ENCODE peak calls at places on chromosomes 6 and 20, in ten cellular contexts. N, I, E, P, G, X, L, F, U and Y are unnamed samples.

GRCh38 chr6:89287351-89288028 is 27.6 kb downstream of the GABRR2 start:
- DNase-seq in N (no peak), I (no peak), E (no peak), P (no peak), G (no peak), X (no peak), L (no peak), F (no peak), U (no peak), Y (no peak)

GRCh38 chr20:43662943-43663655 is 3.8 kb upstream of the MYBL2 start:
- DNase-seq in N (no peak), I (no peak), E (peak; percentile 34), P (no peak), G (no peak), X (no peak), L (no peak), F (no peak), U (no peak), Y (no peak)

GRCh38 chr6:143160008-143160407 is 99.3 kb downstream of the AIG1 start:
- DNase-seq in N (peak; percentile 15), I (no peak), E (peak; percentile 22), P (no peak), G (no peak), X (no peak), L (no peak), F (no peak), U (no peak), Y (no peak)

GRCh38 chr6:43523282-43523681 is 6.4 kb downstream of the POLR1C start:
- DNase-seq in N (no peak), I (no peak), E (no peak), P (no peak), G (no peak), X (no peak), L (no peak), F (no peak), U (no peak), Y (no peak)

GRCh38 chr6:43774776-43775583 is 5.0 kb downstream of the VEGFA start:
- DNase-seq in N (peak; percentile 41), I (no peak), E (peak; percentile 61), P (peak; percentile 45), G (peak; percentile 55), X (peak; percentile 88), L (peak; percentile 33), F (peak; percentile 46), U (peak; percentile 37), Y (peak; percentile 54)

GRCh38 chr6:110688661-110689268 is 126.5 kb downstream of the CDK19 start:
- DNase-seq in N (no peak), I (no peak), E (no peak), P (no peak), G (no peak), X (peak; percentile 45), L (no peak), F (no peak), U (no peak), Y (no peak)

GRCh38 chr6:169246445-169246844 is 7.2 kb downstream of the THBS2 start:
- DNase-seq in N (no peak), I (no peak), E (no peak), P (no peak), G (no peak), X (no peak), L (no peak), F (no peak), U (no peak), Y (no peak)

GRCh38 chr6:7153807-7154206 is 46.0 kb downstream of the RREB1 start:
- DNase-seq in N (no peak), I (no peak), E (no peak), P (no peak), G (peak; percentile 14), X (no peak), L (no peak), F (no peak), U (no peak), Y (no peak)

GRCh38 chr6:30344868-30345671 is at the start of gene RPP21:
- DNase-seq in N (peak; percentile 54), I (peak; percentile 25), E (peak; percentile 70), P (peak; percentile 80), G (peak; percentile 86), X (peak; percentile 95), L (peak; percentile 74), F (peak; percentile 78), U (peak; percentile 80), Y (peak; percentile 77)

GRCh38 chr6:84137051-84137375 is 90.4 kb downstream of the CEP162 start:
- DNase-seq in N (no peak), I (no peak), E (peak; percentile 81), P (no peak), G (no peak), X (no peak), L (no peak), F (no peak), U (no peak), Y (no peak)

GRCh38 chr6:113854531-113855499 is 2.3 kb upstream of the MARCKS start:
- DNase-seq in N (no peak), I (no peak), E (peak; percentile 79), P (no peak), G (no peak), X (peak; percentile 72), L (no peak), F (no peak), U (no peak), Y (no peak)

GRCh38 chr6:3286641-3287171 is 28.0 kb downstream of the PSMG4 start:
- DNase-seq in N (no peak), I (no peak), E (no peak), P (no peak), G (no peak), X (no peak), L (no peak), F (no peak), U (no peak), Y (no peak)

GRCh38 chr20:48797850-48798747 is 29.7 kb downstream of the PREX1 start:
- DNase-seq in N (no peak), I (no peak), E (no peak), P (no peak), G (no peak), X (no peak), L (no peak), F (no peak), U (no peak), Y (no peak)

GRCh38 chr6:139376604-139377218 is 2.3 kb upstream of the CITED2 start:
- DNase-seq in N (no peak), I (no peak), E (peak; percentile 41), P (no peak), G (no peak), X (peak; percentile 18), L (no peak), F (no peak), U (no peak), Y (no peak)

GRCh38 chr6:12958052-12958706 is 241.6 kb downstream of the PHACTR1 start:
- DNase-seq in N (no peak), I (no peak), E (no peak), P (no peak), G (no peak), X (no peak), L (no peak), F (no peak), U (no peak), Y (no peak)

GRCh38 chr20:47269309-47270165 is 87.0 kb downstream of the ZMYND8 start:
- DNase-seq in N (no peak), I (no peak), E (no peak), P (no peak), G (no peak), X (no peak), L (no peak), F (no peak), U (no peak), Y (no peak)

GRCh38 chr6:157094038-157094437 is 229.3 kb downstream of the TMEM242 start:
- DNase-seq in N (no peak), I (no peak), E (no peak), P (no peak), G (no peak), X (no peak), L (no peak), F (no peak), U (no peak), Y (no peak)

GRCh38 chr20:63695419-63696310 is 787 bp upstream of the TNFRSF6B start:
- DNase-seq in N (no peak), I (no peak), E (no peak), P (no peak), G (no peak), X (no peak), L (no peak), F (no peak), U (no peak), Y (no peak)

GRCh38 chr6:106927531-106928398 is 46.8 kb downstream of the CD24 start:
- DNase-seq in N (peak; percentile 0), I (no peak), E (peak; percentile 21), P (peak; percentile 1), G (peak; percentile 7), X (peak; percentile 79), L (no peak), F (no peak), U (no peak), Y (no peak)

GRCh38 chr6:138953451-138953850 is 34.6 kb downstream of the REPS1 start:
- DNase-seq in N (no peak), I (no peak), E (peak; percentile 22), P (no peak), G (no peak), X (no peak), L (no peak), F (no peak), U (no peak), Y (no peak)

GRCh38 chr6:146770965-146771735 is 172.4 kb downstream of the ADGB start:
- DNase-seq in N (no peak), I (no peak), E (no peak), P (no peak), G (peak; percentile 13), X (no peak), L (no peak), F (no peak), U (peak; percentile 22), Y (peak; percentile 25)

GRCh38 chr6:51570168-51570921 is 517.1 kb downstream of the PKHD1 start:
- DNase-seq in N (no peak), I (no peak), E (no peak), P (no peak), G (no peak), X (no peak), L (no peak), F (no peak), U (no peak), Y (no peak)

GRCh38 chr6:149566372-149567193 is at the start of gene GINM1:
- DNase-seq in N (no peak), I (no peak), E (peak; percentile 15), P (peak; percentile 33), G (peak; percentile 39), X (peak; percentile 48), L (peak; percentile 38), F (peak; percentile 31), U (peak; percentile 20), Y (peak; percentile 21)

GRCh38 chr6:143174951-143175350 is 114.3 kb downstream of the AIG1 start:
- DNase-seq in N (no peak), I (no peak), E (no peak), P (no peak), G (no peak), X (no peak), L (no peak), F (no peak), U (no peak), Y (no peak)

GRCh38 chr6:75204959-75205775 is 686 bp downstream of the COL12A1 start:
- DNase-seq in N (no peak), I (no peak), E (peak; percentile 82), P (no peak), G (no peak), X (peak; percentile 54), L (no peak), F (no peak), U (no peak), Y (no peak)

GRCh38 chr6:34953084-34954025 is 64.3 kb downstream of the ANKS1A start:
- DNase-seq in N (no peak), I (peak; percentile 24), E (peak; percentile 80), P (no peak), G (no peak), X (peak; percentile 64), L (no peak), F (no peak), U (no peak), Y (no peak)

GRCh38 chr20:47887064-47887463 is 101.8 kb upstream of the SULF2 start:
- DNase-seq in N (no peak), I (no peak), E (no peak), P (no peak), G (no peak), X (no peak), L (no peak), F (no peak), U (no peak), Y (no peak)

GRCh38 chr6:45541934-45542333 is 164.2 kb upstream of the SUPT3H start:
- DNase-seq in N (no peak), I (no peak), E (no peak), P (no peak), G (no peak), X (no peak), L (no peak), F (no peak), U (no peak), Y (no peak)